ENCODE peak calls at places on chromosomes 12 and 14, in ten cellular contexts. L is AG04450, I is body of pancreas, G is mesendoderm, A is ovary, D is skeletal muscle cell, O is suprapubic skin, B is brain microvascular endothelial cell, R is Caco-2, Y is AG09309. Q is an unnamed sample.

GRCh38 chr12:131919051-131919347 is 10.1 kb upstream of the PUS1 start:
- DNase-seq in L (no peak), I (no peak), G (no peak), A (no peak), D (no peak), O (no peak), B (no peak), R (no peak), Y (no peak), Q (no peak)

GRCh38 chr12:28237423-28237822 is 47.2 kb downstream of the CCDC91 start:
- DNase-seq in L (no peak), I (no peak), G (peak), A (no peak), D (no peak), O (no peak), B (no peak), R (peak), Y (no peak), Q (peak)

GRCh38 chr12:50825372-50825838 is 17.3 kb upstream of the TMPRSS12 start:
- DNase-seq in L (peak), I (peak), G (peak), A (no peak), D (peak), O (no peak), B (no peak), R (peak), Y (peak), Q (peak)

GRCh38 chr12:63064080-63064479 is 86.9 kb downstream of the AVPR1A start:
- DNase-seq in L (no peak), I (no peak), G (no peak), A (no peak), D (no peak), O (no peak), B (peak), R (no peak), Y (peak), Q (no peak)

GRCh38 chr12:992647-993046 is 1.6 kb downstream of the ERC1 start:
- DNase-seq in L (no peak), I (no peak), G (no peak), A (no peak), D (no peak), O (no peak), B (no peak), R (no peak), Y (no peak), Q (no peak)

GRCh38 chr14:48140804-48141203 is 465.4 kb upstream of the MDGA2 start:
- DNase-seq in L (no peak), I (no peak), G (no peak), A (no peak), D (no peak), O (no peak), B (no peak), R (no peak), Y (no peak), Q (no peak)

GRCh38 chr14:55198749-55199148 is 7.4 kb upstream of the DLGAP5 start:
- DNase-seq in L (no peak), I (no peak), G (no peak), A (no peak), D (no peak), O (no peak), B (no peak), R (no peak), Y (no peak), Q (no peak)

GRCh38 chr14:101834387-101835165 is 73.1 kb downstream of the PPP2R5C start:
- DNase-seq in L (no peak), I (peak), G (no peak), A (peak), D (no peak), O (no peak), B (no peak), R (no peak), Y (no peak), Q (no peak)

GRCh38 chr12:24038211-24038997 is 88.9 kb upstream of the SOX5 start:
- DNase-seq in L (no peak), I (no peak), G (peak), A (no peak), D (no peak), O (no peak), B (no peak), R (no peak), Y (no peak), Q (no peak)

GRCh38 chr14:105854600-105855245 is 328.3 kb downstream of the TMEM121 start:
- DNase-seq in L (no peak), I (no peak), G (no peak), A (peak), D (no peak), O (peak), B (no peak), R (no peak), Y (no peak), Q (no peak)

GRCh38 chr14:32967421-32967820 is 28.7 kb downstream of the NPAS3 start:
- DNase-seq in L (no peak), I (no peak), G (no peak), A (no peak), D (no peak), O (no peak), B (no peak), R (no peak), Y (no peak), Q (no peak)

GRCh38 chr12:68675098-68675842 is 11.5 kb upstream of the NUP107 start:
- DNase-seq in L (no peak), I (peak), G (peak), A (no peak), D (no peak), O (no peak), B (no peak), R (no peak), Y (no peak), Q (peak)

DNA sequence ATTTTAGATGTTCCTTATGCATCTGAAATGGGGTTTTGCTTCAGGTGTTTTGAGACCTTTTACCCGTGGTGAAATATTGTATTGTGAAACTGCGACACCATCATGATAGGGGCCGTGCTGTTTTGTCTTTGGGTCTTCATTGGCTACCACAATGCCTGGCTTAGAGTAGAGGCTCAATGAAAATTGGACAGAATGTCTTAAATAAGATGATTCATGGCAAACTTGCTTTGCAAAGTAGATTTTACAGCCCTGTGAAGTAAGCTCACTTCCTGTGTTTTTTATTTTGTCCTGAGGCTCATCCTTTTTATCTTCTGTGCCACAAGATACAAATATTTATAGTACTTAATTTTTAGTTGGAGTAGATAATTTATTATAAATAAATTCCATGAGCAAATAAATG is 111.3 kb upstream of the FRMD6 start:
- DNase-seq in L (no peak), I (no peak), G (no peak), A (no peak), D (peak), O (no peak), B (no peak), R (no peak), Y (peak), Q (no peak)
- H3K4me3 ChIP-seq in L (no peak), I (no peak), G (no peak), A (no peak), D (no peak), O (no peak), B (no peak), R (no peak), Y (no peak), Q (no peak)

GRCh38 chr14:70642313-70643235 is 858 bp downstream of the TTC9 start:
- DNase-seq in L (no peak), I (no peak), G (peak), A (no peak), D (no peak), O (no peak), B (no peak), R (peak), Y (no peak), Q (peak)

GRCh38 chr14:70641548-70642312 is at the start of gene TTC9:
- DNase-seq in L (no peak), I (no peak), G (no peak), A (peak), D (no peak), O (no peak), B (no peak), R (peak), Y (no peak), Q (peak)

GRCh38 chr14:70638416-70638815 is 3.3 kb upstream of the TTC9 start:
- DNase-seq in L (no peak), I (no peak), G (no peak), A (no peak), D (no peak), O (no peak), B (no peak), R (no peak), Y (no peak), Q (no peak)

GRCh38 chr14:70644016-70644415 is 2.3 kb downstream of the TTC9 start:
- DNase-seq in L (no peak), I (no peak), G (no peak), A (no peak), D (no peak), O (no peak), B (no peak), R (no peak), Y (no peak), Q (no peak)

GRCh38 chr14:70640938-70641547 is 673 bp upstream of the TTC9 start:
- DNase-seq in L (peak), I (peak), G (peak), A (peak), D (peak), O (no peak), B (no peak), R (peak), Y (no peak), Q (peak)
- H3K4me3 ChIP-seq in L (peak), I (peak), G (peak), A (peak), D (peak), O (peak), B (peak), R (peak), Y (peak), Q (peak)

GRCh38 chr14:76309572-76310551 is 66.1 kb upstream of the ESRRB start:
- DNase-seq in L (no peak), I (no peak), G (peak), A (no peak), D (no peak), O (peak), B (no peak), R (no peak), Y (no peak), Q (no peak)
- H3K4me3 ChIP-seq in L (no peak), I (no peak), G (no peak), A (no peak), D (no peak), O (no peak), B (no peak), R (no peak), Y (no peak), Q (no peak)

DNA sequence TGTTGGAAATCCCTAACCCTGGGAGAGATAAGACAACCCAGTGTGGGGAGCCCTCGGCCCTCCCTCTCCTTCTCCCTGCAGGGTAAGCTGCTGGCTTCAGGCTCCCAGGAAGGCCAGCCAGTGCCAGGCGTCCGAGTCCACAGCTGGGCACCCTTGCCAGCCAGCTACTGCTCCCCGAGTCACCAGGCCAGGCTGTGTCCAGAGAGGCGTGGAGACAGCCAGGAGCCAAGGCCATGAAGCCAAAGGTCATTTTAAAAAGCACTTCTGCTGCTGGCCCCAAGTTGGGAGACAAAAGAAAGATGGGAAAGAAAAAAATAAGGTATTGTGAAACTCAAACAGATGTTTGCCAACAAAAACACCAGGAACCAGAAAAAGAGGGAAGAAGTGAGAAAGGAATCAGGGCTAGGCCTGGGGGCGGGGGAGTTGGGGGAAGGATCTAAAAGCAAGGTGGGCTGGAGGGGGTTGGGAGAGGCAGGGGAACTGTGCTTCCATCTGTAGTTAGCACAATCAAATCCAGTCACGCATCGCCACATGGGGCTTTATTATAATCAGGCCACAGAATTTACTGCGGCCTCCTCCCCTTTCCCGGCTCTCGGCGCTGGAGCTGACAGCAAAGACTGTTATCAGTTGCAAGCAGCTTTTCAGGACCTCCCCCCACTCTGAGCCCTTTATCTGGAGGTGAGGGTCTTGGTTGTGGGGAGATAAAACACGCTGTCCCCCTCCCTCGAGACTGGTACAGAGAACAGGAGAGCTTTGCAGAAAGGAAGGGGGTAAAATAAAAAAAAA is 33.5 kb downstream of the RBM19 start:
- DNase-seq in L (no peak), I (no peak), G (peak), A (peak), D (peak), O (no peak), B (peak), R (no peak), Y (no peak), Q (no peak)
- H3K4me3 ChIP-seq in L (no peak), I (no peak), G (no peak), A (no peak), D (no peak), O (no peak), B (no peak), R (no peak), Y (no peak), Q (no peak)

GRCh38 chr14:74954232-74954946 is 1.0 kb downstream of the PGF start:
- DNase-seq in L (no peak), I (no peak), G (no peak), A (peak), D (no peak), O (no peak), B (no peak), R (no peak), Y (no peak), Q (peak)

GRCh38 chr14:74955229-74955999 is at the start of gene PGF:
- DNase-seq in L (no peak), I (peak), G (peak), A (peak), D (no peak), O (no peak), B (no peak), R (peak), Y (no peak), Q (peak)

GRCh38 chr14:74956280-74957072 is 1.1 kb upstream of the PGF start:
- DNase-seq in L (no peak), I (no peak), G (no peak), A (no peak), D (no peak), O (no peak), B (no peak), R (no peak), Y (no peak), Q (peak)

GRCh38 chr14:74954947-74955228 is 509 bp downstream of the PGF start:
- DNase-seq in L (no peak), I (no peak), G (no peak), A (no peak), D (no peak), O (no peak), B (no peak), R (no peak), Y (no peak), Q (no peak)

DNA sequence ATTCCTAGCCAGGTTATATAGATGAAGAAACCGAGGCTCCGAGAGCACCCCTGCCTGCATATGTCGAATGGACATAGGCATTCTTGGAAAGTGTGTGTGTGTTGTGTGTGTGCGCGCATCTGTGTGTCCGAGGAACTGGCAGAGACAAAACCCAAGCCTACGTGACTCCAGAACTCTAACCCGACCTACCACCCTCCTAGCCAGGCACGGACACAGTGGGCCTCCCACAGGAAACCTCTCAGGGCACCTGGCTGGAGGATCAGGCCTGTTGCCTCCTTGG is 543 bp upstream of the PGF start:
- DNase-seq in L (no peak), I (no peak), G (no peak), A (no peak), D (no peak), O (no peak), B (no peak), R (no peak), Y (no peak), Q (peak)
- H3K4me3 ChIP-seq in L (no peak), I (no peak), G (no peak), A (peak), D (peak), O (peak), B (peak), R (peak), Y (no peak), Q (peak)

GRCh38 chr12:9667403-9667802 is 2.1 kb upstream of the CLEC2D start:
- DNase-seq in L (no peak), I (no peak), G (no peak), A (no peak), D (no peak), O (no peak), B (no peak), R (no peak), Y (no peak), Q (no peak)
- H3K4me3 ChIP-seq in L (no peak), I (no peak), G (no peak), A (no peak), D (no peak), O (no peak), B (no peak), R (no peak), Y (no peak), Q (no peak)